ENCODE peak calls at places on chromosomes 13 and 19, in seven cellular contexts. K is transverse colon; G is CD4-positive, alpha-beta T cell; D is neural crest cell; J is AG04450; Q is breast epithelium; T is foreskin keratinocyte. A is an unnamed sample.

GRCh38 chr13:43303040-43303729 is 279.8 kb downstream of the DNAJC15 start:
- DNase-seq in K (peak), G (no peak), D (peak), J (no peak), Q (no peak), T (no peak), A (peak)

GRCh38 chr13:82458169-82458568 is 1424.1 kb downstream of the SLITRK1 start:
- DNase-seq in K (no peak), G (no peak), D (no peak), J (no peak), Q (no peak), T (no peak), A (no peak)

GRCh38 chr13:93328943-93329342 is 102.3 kb downstream of the GPC6 start:
- DNase-seq in K (no peak), G (no peak), D (no peak), J (no peak), Q (no peak), T (no peak), A (no peak)

GRCh38 chr13:91468301-91468700 is 69.9 kb downstream of the GPC5 start:
- DNase-seq in K (no peak), G (no peak), D (no peak), J (no peak), Q (no peak), T (peak), A (peak)

GRCh38 chr19:12834976-12835757 is 788 bp upstream of the RTBDN start:
- DNase-seq in K (peak), G (no peak), D (peak), J (no peak), Q (no peak), T (no peak), A (no peak)

GRCh38 chr13:62643007-62643483 is 1227.4 kb upstream of the PCDH20 start:
- DNase-seq in K (no peak), G (no peak), D (no peak), J (no peak), Q (no peak), T (peak), A (peak)

GRCh38 chr13:80444240-80445015 is 103.5 kb upstream of the SPRY2 start:
- DNase-seq in K (no peak), G (no peak), D (no peak), J (no peak), Q (no peak), T (no peak), A (no peak)

GRCh38 chr19:18156268-18156667 is 3.3 kb downstream of the PIK3R2 start:
- DNase-seq in K (no peak), G (no peak), D (no peak), J (no peak), Q (no peak), T (no peak), A (no peak)

GRCh38 chr13:25928941-25929505 is 122.8 kb downstream of the SHISA2 start:
- DNase-seq in K (no peak), G (no peak), D (no peak), J (no peak), Q (no peak), T (no peak), A (no peak)

GRCh38 chr13:31909889-31910551 is 121.6 kb upstream of the FRY start:
- DNase-seq in K (peak), G (peak), D (peak), J (peak), Q (no peak), T (peak), A (peak)

GRCh38 chr13:110758195-110758594 is 44.7 kb downstream of the ING1 start:
- DNase-seq in K (no peak), G (no peak), D (no peak), J (no peak), Q (no peak), T (peak), A (peak)

GRCh38 chr13:48892311-48892710 is 83.4 kb upstream of the FNDC3A start:
- DNase-seq in K (no peak), G (no peak), D (no peak), J (peak), Q (no peak), T (peak), A (peak)

GRCh38 chr13:60654405-60654804 is 257.4 kb downstream of the TDRD3 start:
- DNase-seq in K (no peak), G (no peak), D (peak), J (no peak), Q (no peak), T (no peak), A (peak)
- TF ChIP-seq CTCF in K (peak), G (no peak), D (peak), J (peak), Q (peak), T (peak), A (peak)

GRCh38 chr13:105774739-105775460 is 760.6 kb downstream of the EFNB2 start:
- DNase-seq in K (no peak), G (no peak), D (no peak), J (no peak), Q (no peak), T (peak), A (peak)
- TF ChIP-seq CTCF in K (no peak), G (no peak), D (no peak), J (no peak), Q (no peak), T (no peak), A (no peak)

DNA sequence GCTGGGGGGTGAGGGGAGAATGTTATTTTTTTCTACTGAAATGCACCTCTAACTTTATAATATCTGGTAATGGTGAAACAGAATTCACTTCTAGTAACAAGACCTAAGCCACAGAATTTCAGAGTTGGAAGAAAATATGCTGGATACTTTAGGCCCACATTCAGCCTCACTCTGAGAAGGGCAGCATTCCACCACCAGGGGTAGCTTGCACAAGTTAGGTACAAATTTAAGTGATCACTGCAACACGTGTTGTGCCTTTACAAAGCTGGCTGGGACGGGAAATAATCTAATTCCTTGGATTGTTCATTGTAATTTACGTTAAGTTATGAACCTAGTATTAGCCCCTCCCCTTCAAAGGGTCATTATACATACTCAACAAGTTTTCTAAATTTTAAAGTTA is 192.3 kb downstream of the RGCC start:
- DNase-seq in K (no peak), G (no peak), D (no peak), J (no peak), Q (no peak), T (no peak), A (peak)
- TF ChIP-seq CTCF in K (no peak), G (no peak), D (peak), J (peak), Q (no peak), T (peak), A (peak)

GRCh38 chr13:39600766-39601165 is 2.2 kb downstream of the LHFPL6 start:
- DNase-seq in K (no peak), G (no peak), D (peak), J (no peak), Q (no peak), T (no peak), A (no peak)
- TF ChIP-seq CTCF in K (no peak), G (no peak), D (peak), J (peak), Q (no peak), T (no peak), A (no peak)

GRCh38 chr19:3785464-3785937 is 680 bp downstream of the MATK start:
- DNase-seq in K (no peak), G (no peak), D (no peak), J (no peak), Q (no peak), T (no peak), A (peak)

GRCh38 chr19:3782903-3783302 is 3.3 kb downstream of the MATK start:
- DNase-seq in K (no peak), G (no peak), D (no peak), J (no peak), Q (no peak), T (no peak), A (no peak)

GRCh38 chr19:3782330-3782729 is 3.9 kb downstream of the MATK start:
- DNase-seq in K (no peak), G (no peak), D (no peak), J (no peak), Q (no peak), T (no peak), A (no peak)

GRCh38 chr19:3784607-3785463 is 1.3 kb downstream of the MATK start:
- DNase-seq in K (no peak), G (no peak), D (no peak), J (no peak), Q (no peak), T (no peak), A (peak)

DNA sequence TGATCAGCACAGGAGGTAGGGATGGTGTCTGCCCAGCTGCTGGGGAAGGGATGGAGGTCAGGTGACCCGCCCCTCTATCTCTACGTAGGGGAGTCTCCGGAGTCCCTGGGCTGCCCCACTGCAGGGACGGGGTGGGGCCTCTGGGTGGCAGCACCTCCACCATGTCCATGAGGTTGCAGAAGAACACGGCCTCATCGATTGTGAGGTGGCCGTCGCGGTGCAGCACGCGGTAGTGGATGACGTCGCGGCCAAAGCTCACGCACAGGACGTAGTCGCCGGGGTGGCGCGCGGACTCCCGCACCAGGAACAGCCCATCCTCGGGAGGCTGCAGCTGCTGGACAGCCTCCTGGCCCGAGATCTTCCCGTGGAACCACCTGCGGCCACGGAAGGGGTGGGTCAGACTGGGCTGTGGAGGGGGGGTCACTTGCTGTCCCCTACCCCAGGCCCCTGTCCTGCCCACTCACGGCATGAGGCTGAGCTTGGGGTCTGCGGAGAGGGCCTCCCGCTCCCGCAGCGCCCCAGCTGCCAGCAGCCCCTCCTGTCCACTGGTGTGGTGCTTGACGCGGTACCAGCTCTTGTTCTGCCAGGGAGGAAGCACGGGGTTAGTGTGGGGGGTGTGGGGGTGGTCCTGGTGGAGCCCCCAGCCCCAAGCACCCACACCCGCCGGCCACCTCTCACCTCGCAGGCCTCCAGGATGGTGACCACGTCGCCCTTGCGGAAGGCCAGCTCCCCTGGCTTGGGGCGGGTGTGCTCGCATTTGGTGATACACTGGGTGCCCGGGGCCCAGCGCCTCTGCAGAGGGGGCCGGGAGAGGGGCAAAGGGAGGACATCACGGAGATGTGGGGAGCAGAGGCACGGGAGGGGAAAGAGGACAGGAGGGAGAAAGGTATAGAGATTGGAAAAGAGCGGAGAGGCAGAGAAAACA is 2.3 kb downstream of the MATK start:
- DNase-seq in K (no peak), G (peak), D (no peak), J (no peak), Q (no peak), T (no peak), A (no peak)
- TF ChIP-seq CTCF in K (no peak), G (peak), D (peak), J (no peak), Q (no peak), T (peak), A (no peak)

DNA sequence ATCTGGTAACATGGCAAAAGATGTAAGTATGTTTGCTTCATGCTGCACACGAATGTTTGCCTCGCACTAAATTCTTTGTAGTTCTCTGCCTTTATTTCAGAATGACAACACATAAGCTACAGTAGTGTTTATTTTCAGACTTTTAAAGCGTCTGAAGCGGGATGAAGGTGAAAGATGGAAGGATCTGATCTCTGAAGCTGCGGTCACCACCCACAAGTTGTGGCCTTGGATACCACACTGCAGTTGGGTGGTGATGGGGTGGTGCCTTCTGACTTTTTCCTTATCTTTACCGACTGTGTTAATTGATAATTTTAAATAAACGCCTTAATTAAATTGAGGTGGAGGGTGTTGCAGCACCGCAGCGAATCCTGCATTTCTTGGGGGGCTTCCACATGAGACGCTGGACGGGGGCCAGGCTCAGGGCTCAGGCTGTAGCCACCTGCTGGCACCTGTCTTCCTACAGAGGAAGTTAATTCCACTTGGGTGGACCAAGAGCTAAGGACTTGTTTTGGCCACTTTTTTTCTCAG is 1.3 kb downstream of the TFDP1 start:
- DNase-seq in K (peak), G (no peak), D (no peak), J (no peak), Q (peak), T (no peak), A (no peak)
- TF ChIP-seq CTCF in K (no peak), G (no peak), D (no peak), J (no peak), Q (no peak), T (no peak), A (no peak)

DNA sequence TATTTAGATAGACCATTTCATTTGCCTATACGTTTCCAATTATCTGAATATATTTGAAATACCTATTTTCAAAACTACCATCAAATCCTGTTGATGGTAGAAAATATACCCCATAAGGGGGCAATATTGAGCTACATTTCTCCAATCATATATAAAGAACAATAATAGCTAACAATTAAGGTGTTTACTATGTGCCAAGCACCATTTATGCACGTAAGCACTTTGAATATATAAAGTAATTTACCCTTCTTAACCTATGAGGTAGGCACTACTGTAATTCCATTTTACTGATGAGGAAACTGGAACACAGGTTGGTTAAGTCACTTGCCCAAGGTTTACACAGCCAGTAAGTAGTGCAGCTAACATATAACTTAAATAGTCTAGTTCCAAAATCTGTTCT is 79.2 kb downstream of the UBL3 start:
- DNase-seq in K (no peak), G (no peak), D (no peak), J (no peak), Q (no peak), T (no peak), A (peak)
- TF ChIP-seq CTCF in K (peak), G (peak), D (peak), J (peak), Q (peak), T (peak), A (no peak)

GRCh38 chr19:7636691-7637373 is at the start of gene STXBP2:
- DNase-seq in K (peak), G (peak), D (no peak), J (no peak), Q (peak), T (peak), A (peak)
- TF ChIP-seq CTCF in K (peak), G (no peak), D (peak), J (no peak), Q (peak), T (peak), A (peak)